ENCODE peak calls at places on chromosomes 13 and 19, in eight cellular contexts. T is foreskin fibroblast, B is cardiac fibroblast, K is astrocyte, G is choroid plexus epithelial cell, N is adrenal gland, E is epithelial cell of esophagus, R is HepG2. Y is an unnamed sample.

GRCh38 chr13:112955271-112955937 is 13.6 kb upstream of the MCF2L start:
- DNase-seq in N (no peak), R (no peak), K (no peak), G (no peak), E (no peak), B (no peak), T (no peak), Y (no peak)

GRCh38 chr13:112053167-112053743 is 13.7 kb upstream of the SOX1 start:
- DNase-seq in K (no peak), G (no peak), E (no peak), N (no peak), R (no peak), T (no peak), B (no peak), Y (no peak)

GRCh38 chr19:6828698-6829633 is 56.5 kb downstream of the VAV1 start:
- DNase-seq in T (no peak), G (no peak), K (no peak), E (peak; percentile 36), N (no peak), B (peak; percentile 11), R (no peak), Y (no peak)

GRCh38 chr19:38837656-38838121 is 6.1 kb upstream of the ECH1 start:
- DNase-seq in B (no peak), E (peak; percentile 87), R (peak; percentile 65), T (no peak), G (no peak), K (no peak), N (no peak), Y (peak; percentile 88)

GRCh38 chr19:3970313-3970807 is 539 bp downstream of the DAPK3 start:
- DNase-seq in K (no peak), N (no peak), R (no peak), B (no peak), G (no peak), T (no peak), E (no peak), Y (no peak)

GRCh38 chr19:18385675-18386542 is at the start of gene GDF15:
- DNase-seq in R (peak; percentile 95), G (peak; percentile 98), B (peak; percentile 89), T (peak; percentile 92), E (peak; percentile 49), N (no peak), K (peak; percentile 80), Y (peak; percentile 87)

GRCh38 chr13:20369886-20370361 is 137.8 kb upstream of the GJB6 start:
- DNase-seq in G (no peak), N (no peak), B (no peak), K (no peak), R (no peak), E (peak; percentile 94), T (no peak), Y (no peak)

GRCh38 chr19:28296506-28296905 is 916.4 kb downstream of the UQCRFS1 start:
- DNase-seq in R (no peak), K (peak; percentile 56), N (no peak), E (no peak), T (peak; percentile 55), B (peak; percentile 51), G (peak; percentile 63), Y (no peak)

GRCh38 chr13:112670864-112671263 is 19.0 kb upstream of the ATP11A start:
- DNase-seq in N (no peak), T (no peak), K (no peak), G (no peak), E (no peak), B (no peak), R (no peak), Y (no peak)

GRCh38 chr19:44752816-44753618 is 4.5 kb downstream of the BCL3 start:
- DNase-seq in G (peak; percentile 99), K (peak; percentile 99), T (peak; percentile 96), E (peak; percentile 93), B (peak; percentile 97), R (peak; percentile 50), N (peak; percentile 93), Y (peak; percentile 28)

GRCh38 chr19:28841531-28841930 is 371.4 kb downstream of the UQCRFS1 start:
- DNase-seq in T (no peak), R (no peak), K (no peak), E (no peak), N (no peak), B (no peak), G (no peak), Y (no peak)

GRCh38 chr13:75934889-75935288 is 298.8 kb downstream of the LMO7 start:
- DNase-seq in N (no peak), B (peak; percentile 48), T (peak; percentile 48), R (no peak), K (peak; percentile 56), G (peak; percentile 38), E (peak; percentile 40), Y (no peak)

GRCh38 chr13:113374511-113375175 is 10.7 kb upstream of the GRTP1 start:
- DNase-seq in E (no peak), K (no peak), B (no peak), G (no peak), R (no peak), N (no peak), T (no peak), Y (no peak)

GRCh38 chr13:95155504-95155903 is 145.7 kb downstream of the ABCC4 start:
- DNase-seq in T (no peak), B (no peak), K (no peak), G (no peak), N (no peak), E (no peak), R (no peak), Y (peak; percentile 48)

GRCh38 chr13:95153647-95154405 is 147.4 kb downstream of the ABCC4 start:
- DNase-seq in N (no peak), R (no peak), B (peak; percentile 81), T (peak; percentile 16), K (peak; percentile 9), E (peak; percentile 41), G (peak; percentile 28), Y (no peak)

GRCh38 chr13:95155093-95155492 is 146.2 kb downstream of the ABCC4 start:
- DNase-seq in B (peak; percentile 49), K (no peak), T (peak; percentile 2), G (no peak), R (no peak), E (peak; percentile 36), N (no peak), Y (no peak)

GRCh38 chr13:95154441-95154886 is 146.8 kb downstream of the ABCC4 start:
- DNase-seq in T (peak; percentile 20), K (peak; percentile 14), N (no peak), B (peak; percentile 79), G (no peak), E (peak; percentile 91), R (no peak), Y (peak; percentile 66)

DNA sequence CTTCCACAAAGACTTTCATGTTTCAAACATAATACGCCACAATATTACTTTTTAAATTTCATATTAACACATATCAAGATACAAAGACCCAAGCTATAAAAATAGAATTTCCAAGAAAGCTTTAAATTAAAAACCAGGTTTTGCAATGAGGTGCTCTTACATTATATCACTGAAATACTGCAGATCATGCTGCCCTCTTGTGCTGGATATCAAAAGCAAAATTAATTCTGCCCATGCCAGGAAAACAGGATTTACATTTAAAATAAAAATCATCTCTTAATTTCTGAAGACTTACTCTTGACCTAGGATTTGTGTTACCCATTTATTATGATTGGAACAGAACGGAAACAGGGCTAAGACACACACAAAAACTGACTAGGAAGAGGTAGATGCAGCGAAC is 145.0 kb downstream of the ABCC4 start:
- DNase-seq in T (peak; percentile 9), E (peak; percentile 52), N (no peak), G (peak; percentile 73), K (no peak), R (peak; percentile 6), B (peak; percentile 68), Y (no peak)
- TF ChIP-seq CTCF in T (peak; percentile 28), E (peak; percentile 51), N (no peak), G (peak; percentile 57), K (peak; percentile 53), R (peak; percentile 44), B (peak; percentile 32), Y (peak; percentile 66)

GRCh38 chr13:91236182-91236581 is 111.3 kb upstream of the MIR17HG start:
- DNase-seq in E (no peak), N (no peak), G (no peak), K (no peak), B (no peak), T (no peak), R (no peak), Y (no peak)
- H3K4me3 ChIP-seq in E (no peak overlapping the region), N (no peak overlapping the region), G (no peak overlapping the region), K (no peak overlapping the region), B (no peak overlapping the region), T (no peak overlapping the region), R (no peak overlapping the region), Y (no peak overlapping the region)

GRCh38 chr13:51091839-51092238 is 19.2 kb downstream of the C13orf42 start:
- DNase-seq in R (no peak), B (no peak), G (no peak), T (no peak), N (no peak), E (no peak), K (no peak), Y (no peak)
- TF ChIP-seq CTCF in R (no peak), B (no peak), G (no peak), T (no peak), N (no peak), E (no peak), K (no peak), Y (no peak)

GRCh38 chr13:26695360-26695705 is 65.3 kb downstream of the GPR12 start:
- DNase-seq in R (no peak), G (no peak), N (no peak), E (no peak), T (no peak), K (no peak), B (no peak), Y (no peak)

GRCh38 chr13:26695891-26696311 is 64.7 kb downstream of the GPR12 start:
- DNase-seq in N (no peak), E (no peak), R (no peak), G (no peak), B (no peak), K (no peak), T (no peak), Y (no peak)

GRCh38 chr13:26699197-26699490 is 61.4 kb downstream of the GPR12 start:
- DNase-seq in G (no peak), K (no peak), N (no peak), E (no peak), R (no peak), B (no peak), T (no peak), Y (no peak)

GRCh38 chr13:26697069-26697955 is 63.3 kb downstream of the GPR12 start:
- DNase-seq in N (no peak), B (no peak), G (no peak), E (no peak), R (no peak), K (no peak), T (no peak), Y (no peak)

DNA sequence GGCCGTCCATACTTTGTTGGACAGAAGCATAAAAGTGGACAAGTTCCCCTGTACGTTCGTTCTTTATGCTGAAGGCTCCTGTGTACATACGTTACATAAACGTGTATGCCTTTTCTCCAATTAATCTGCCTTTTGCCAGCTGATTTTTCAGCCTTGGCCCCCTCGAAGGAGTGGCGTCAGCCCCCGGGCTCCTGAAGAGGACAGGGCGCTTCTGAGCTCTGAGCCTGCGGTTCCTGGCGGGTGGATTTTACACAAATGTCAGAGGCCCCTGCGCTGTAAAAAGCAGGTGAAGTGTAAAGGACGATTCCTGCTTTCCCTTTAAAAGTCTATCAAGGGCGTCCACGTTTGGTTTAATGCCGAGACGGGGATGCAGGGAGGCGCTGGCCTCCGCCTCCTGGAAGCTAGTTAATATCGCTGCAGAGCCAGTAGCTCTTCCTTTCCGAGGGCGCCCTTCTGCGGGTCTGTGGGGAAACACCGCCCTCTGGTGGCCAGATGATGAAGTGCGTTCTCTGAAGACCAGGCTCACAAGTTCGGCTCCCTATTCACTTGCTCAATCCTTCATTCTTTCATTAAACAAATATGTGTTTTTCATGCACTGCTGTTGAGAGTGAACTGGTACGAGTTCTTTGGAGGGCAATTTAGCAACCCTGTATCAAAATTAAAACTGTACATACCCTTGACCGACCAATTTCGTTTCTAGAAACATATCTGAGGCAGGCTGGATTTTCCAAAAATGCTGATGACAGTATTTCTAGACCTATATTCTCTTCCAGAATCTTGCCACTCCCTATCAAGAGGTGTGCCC is 62.0 kb downstream of the GPR12 start:
- DNase-seq in E (peak; percentile 83), N (peak; percentile 70), G (peak; percentile 93), R (peak; percentile 66), B (peak; percentile 90), T (peak; percentile 80), K (peak; percentile 46), Y (peak; percentile 30)
- H3K4me3 ChIP-seq in E (no peak overlapping the region), N (no peak overlapping the region), G (peak overlapping the region; percentile 34), R (peak overlapping the region; percentile 27), B (no peak overlapping the region), T (no peak overlapping the region), K (no peak overlapping the region), Y (no peak overlapping the region)